ENCODE peak calls at places on chromosomes 6 and 20, in four cellular contexts. T is endothelial cell, C is GM13976, U is left cardiac atrium. S is an unnamed sample.
A peak's percentile ranks its signal among the peaks of the same experiment; 100 is the strongest.

GRCh38 chr6:55827818-55828522 is 47.4 kb downstream of the BMP5 start:
- DNase-seq in T (no peak), C (no peak), U (no peak), S (no peak)

GRCh38 chr6:4561773-4562172 is 214.4 kb upstream of the CDYL start:
- DNase-seq in T (no peak), C (no peak), U (no peak), S (no peak)

GRCh38 chr6:164419099-164419498 is 890.3 kb downstream of the C6orf118 start:
- DNase-seq in T (no peak), C (no peak), U (no peak), S (no peak)

GRCh38 chr6:29519291-29520010 is 31.7 kb upstream of the MAS1L start:
- DNase-seq in T (no peak), C (no peak), U (no peak), S (no peak)

GRCh38 chr6:23601811-23602340 is 524.1 kb upstream of the NRSN1 start:
- DNase-seq in T (no peak), C (no peak), U (no peak), S (no peak)

GRCh38 chr6:47525330-47526057 is 47.9 kb downstream of the CD2AP start:
- DNase-seq in T (no peak), C (no peak), U (no peak), S (no peak)

GRCh38 chr20:63116412-63117106 is 99.4 kb downstream of the YTHDF1 start:
- DNase-seq in T (peak; percentile 75), C (peak; percentile 72), U (peak; percentile 30), S (no peak)

GRCh38 chr6:37074053-37074827 is 68.8 kb downstream of the FGD2 start:
- DNase-seq in T (no peak), C (no peak), U (peak; percentile 60), S (no peak)

GRCh38 chr6:4649728-4650127 is 126.5 kb upstream of the CDYL start:
- DNase-seq in T (no peak), C (no peak), U (no peak), S (no peak)

GRCh38 chr6:107539409-107539808 is 49.5 kb downstream of the SOBP start:
- DNase-seq in T (no peak), C (no peak), U (no peak), S (no peak)

GRCh38 chr6:168039301-168039700 is 39.7 kb downstream of the FRMD1 start:
- DNase-seq in T (no peak), C (peak; percentile 16), U (no peak), S (no peak)

GRCh38 chr20:58669287-58670006 is 18.4 kb downstream of the STX16 start:
- DNase-seq in T (no peak), C (peak; percentile 46), U (no peak), S (no peak)

GRCh38 chr20:59015812-59016711 is 3.2 kb upstream of the TUBB1 start:
- DNase-seq in T (no peak), C (no peak), U (no peak), S (no peak)

GRCh38 chr6:35359744-35360348 is 17.5 kb downstream of the PPARD start:
- DNase-seq in T (no peak), C (no peak), U (peak; percentile 37), S (no peak)

GRCh38 chr20:47857994-47858557 is 72.8 kb upstream of the SULF2 start:
- DNase-seq in T (no peak), C (no peak), U (peak; percentile 63), S (no peak)

S was measured in T-helper 9 cell.